ENCODE peak calls at places on chromosome 20, in ten cellular contexts. O, N, V, Z, W, U, Q, B, J and F are unnamed samples.

GRCh38 chr20:59453634-59454241 is 150.6 kb upstream of the PHACTR3 start:
- DNase-seq in O (no peak), N (no peak), V (no peak), Z (no peak), W (no peak), U (no peak), Q (no peak), B (no peak), J (no peak), F (no peak)

GRCh38 chr20:6767536-6768227 is at the start of gene BMP2:
- DNase-seq in O (peak; percentile 86), N (peak; percentile 74), V (no peak), Z (peak; percentile 70), W (no peak), U (no peak), Q (peak; percentile 91), B (no peak), J (no peak), F (peak; percentile 62)

GRCh38 chr20:15179426-15180190 is 842.2 kb upstream of the FLRT3 start:
- DNase-seq in O (peak; percentile 90), N (no peak), V (no peak), Z (no peak), W (no peak), U (peak; percentile 98), Q (no peak), B (no peak), J (no peak), F (peak; percentile 72)

GRCh38 chr20:60586417-60587105 is 628.3 kb downstream of the CDH26 start:
- DNase-seq in O (no peak), N (no peak), V (no peak), Z (no peak), W (no peak), U (peak; percentile 27), Q (no peak), B (no peak), J (no peak), F (no peak)

GRCh38 chr20:62704341-62704948 is 4.2 kb upstream of the NTSR1 start:
- DNase-seq in O (no peak), N (peak; percentile 98), V (peak; percentile 78), Z (peak; percentile 65), W (peak; percentile 76), U (no peak), Q (peak; percentile 73), B (no peak), J (peak; percentile 18), F (peak; percentile 96)

GRCh38 chr20:61113731-61114130 is 138.3 kb upstream of the CDH4 start:
- DNase-seq in O (no peak), N (no peak), V (no peak), Z (no peak), W (no peak), U (no peak), Q (no peak), B (no peak), J (no peak), F (peak; percentile 38)

GRCh38 chr20:17316316-17317038 is 89.6 kb downstream of the PCSK2 start:
- DNase-seq in O (no peak), N (no peak), V (no peak), Z (no peak), W (no peak), U (peak; percentile 48), Q (no peak), B (no peak), J (no peak), F (no peak)

GRCh38 chr20:35181731-35182130 is 9.9 kb downstream of the PROCR start:
- DNase-seq in O (no peak), N (no peak), V (no peak), Z (no peak), W (no peak), U (peak; percentile 52), Q (no peak), B (no peak), J (no peak), F (no peak)

GRCh38 chr20:36153754-36154695 is 515 bp upstream of the EPB41L1 start:
- DNase-seq in O (peak; percentile 92), N (peak; percentile 43), V (no peak), Z (peak; percentile 38), W (no peak), U (peak; percentile 53), Q (peak; percentile 89), B (no peak), J (no peak), F (peak; percentile 92)

GRCh38 chr20:60131375-60131774 is 173.2 kb downstream of the CDH26 start:
- DNase-seq in O (no peak), N (no peak), V (no peak), Z (no peak), W (no peak), U (peak; percentile 2), Q (no peak), B (peak; percentile 67), J (peak; percentile 92), F (no peak)

GRCh38 chr20:63831696-63832686 is 927 bp upstream of the ZBTB46 start:
- DNase-seq in O (no peak), N (peak; percentile 34), V (no peak), Z (peak; percentile 6), W (no peak), U (no peak), Q (peak; percentile 82), B (no peak), J (no peak), F (no peak)

GRCh38 chr20:61299613-61300012 is 47.6 kb downstream of the CDH4 start:
- DNase-seq in O (no peak), N (no peak), V (no peak), Z (no peak), W (no peak), U (no peak), Q (no peak), B (no peak), J (no peak), F (no peak)

GRCh38 chr20:49280463-49281058 is 2.7 kb upstream of the ZNFX1 start:
- DNase-seq in O (no peak), N (no peak), V (no peak), Z (peak; percentile 8), W (no peak), U (no peak), Q (no peak), B (no peak), J (no peak), F (no peak)

GRCh38 chr20:51487525-51488279 is 54.8 kb downstream of the NFATC2 start:
- DNase-seq in O (no peak), N (peak; percentile 83), V (peak; percentile 67), Z (peak; percentile 69), W (no peak), U (no peak), Q (no peak), B (no peak), J (no peak), F (no peak)

GRCh38 chr20:24490598-24490997 is 21.2 kb downstream of the SYNDIG1 start:
- DNase-seq in O (no peak), N (no peak), V (no peak), Z (no peak), W (no peak), U (no peak), Q (no peak), B (no peak), J (no peak), F (peak; percentile 43)

GRCh38 chr20:47681977-47682812 is 103.1 kb downstream of the SULF2 start:
- DNase-seq in O (peak; percentile 72), N (peak; percentile 85), V (no peak), Z (no peak), W (no peak), U (no peak), Q (peak; percentile 73), B (no peak), J (no peak), F (peak; percentile 85)

GRCh38 chr20:56786503-56786902 is 157.4 kb downstream of the TFAP2C start:
- DNase-seq in O (no peak), N (no peak), V (no peak), Z (no peak), W (no peak), U (no peak), Q (no peak), B (no peak), J (no peak), F (peak; percentile 84)

GRCh38 chr20:2332711-2333110 is 36.9 kb downstream of the TGM3 start:
- DNase-seq in O (no peak), N (no peak), V (no peak), Z (no peak), W (no peak), U (no peak), Q (no peak), B (no peak), J (no peak), F (no peak)

GRCh38 chr20:58511364-58511763 is 3.8 kb downstream of the APCDD1L start:
- DNase-seq in O (no peak), N (peak; percentile 68), V (peak; percentile 47), Z (no peak), W (no peak), U (no peak), Q (no peak), B (no peak), J (peak; percentile 91), F (no peak)

GRCh38 chr20:11981366-11981947 is 63.8 kb downstream of the BTBD3 start:
- DNase-seq in O (no peak), N (no peak), V (no peak), Z (no peak), W (no peak), U (no peak), Q (no peak), B (no peak), J (no peak), F (no peak)

GRCh38 chr20:9172908-9173307 is 104.0 kb downstream of the PLCB4 start:
- DNase-seq in O (no peak), N (no peak), V (no peak), Z (no peak), W (no peak), U (no peak), Q (peak; percentile 11), B (no peak), J (no peak), F (no peak)

GRCh38 chr20:16732506-16733152 is 2.8 kb downstream of the SNRPB2 start:
- DNase-seq in O (no peak), N (no peak), V (no peak), Z (no peak), W (no peak), U (no peak), Q (no peak), B (peak; percentile 60), J (peak; percentile 73), F (no peak)

GRCh38 chr20:58571942-58572666 is 56.9 kb upstream of the APCDD1L start:
- DNase-seq in O (no peak), N (peak; percentile 15), V (peak; percentile 65), Z (no peak), W (no peak), U (no peak), Q (no peak), B (no peak), J (no peak), F (peak; percentile 76)